ENCODE peak calls at places on chromosomes 12 and 14, in four cellular contexts. A is posterior vena cava; C is stimulated activated naive B cell treated with anti-CD40 and anti-IgM and Interleukin-4, amounts not matched to agents 10 μg/mL and 1 μg/mL and 100 μg/mL, for 72 hours; Y is IMR-90. M is an unnamed sample.

GRCh38 chr14:56183631-56184157 is 65.5 kb downstream of the PELI2 start:
- DNase-seq in A (no peak), Y (peak), C (no peak), M (no peak)

GRCh38 chr14:22667881-22668280 is 23.7 kb upstream of the OR6J1 start:
- DNase-seq in Y (no peak), A (no peak), C (no peak), M (no peak)

GRCh38 chr12:3042394-3042793 is 34.8 kb upstream of the TSPAN9 start:
- DNase-seq in Y (no peak), A (no peak), C (peak), M (no peak)

GRCh38 chr14:58922211-58922940 is 266.1 kb upstream of the DAAM1 start:
- DNase-seq in A (no peak), Y (peak), C (no peak), M (no peak)

GRCh38 chr12:67483871-67484554 is 164.5 kb upstream of the DYRK2 start:
- DNase-seq in C (no peak), Y (no peak), A (no peak), M (no peak)

GRCh38 chr14:49549881-49550280 is 36.3 kb downstream of the RPS29 start:
- DNase-seq in A (no peak), C (no peak), Y (peak), M (no peak)

GRCh38 chr12:123363385-123363742 is 1.3 kb downstream of the SBNO1 start:
- DNase-seq in Y (peak), A (peak), C (no peak), M (no peak)

GRCh38 chr14:68239988-68240387 is 420.4 kb downstream of the RAD51B start:
- DNase-seq in A (no peak), Y (no peak), C (no peak), M (no peak)

GRCh38 chr14:41558527-41558926 is 48.1 kb upstream of the LRFN5 start:
- DNase-seq in A (no peak), C (no peak), Y (no peak), M (no peak)

GRCh38 chr12:109645708-109646107 is 67.9 kb upstream of the FAM222A start:
- DNase-seq in A (no peak), C (no peak), Y (no peak), M (no peak)

GRCh38 chr12:116066381-116067230 is 210.9 kb downstream of the MED13L start:
- DNase-seq in A (no peak), Y (peak), C (peak), M (no peak)

GRCh38 chr12:89636054-89636775 is 72.4 kb downstream of the ATP2B1 start:
- DNase-seq in A (no peak), C (no peak), Y (peak), M (no peak)

GRCh38 chr14:32603992-32604391 is 274.9 kb downstream of the AKAP6 start:
- DNase-seq in C (no peak), A (no peak), Y (no peak), M (no peak)

M was measured in chondrocyte.